ENCODE peak calls at places on chromosomes 13 and 19, in five cellular contexts. L is skeletal muscle cell; O is CD4-positive, CD25-positive, alpha-beta regulatory T cell; A is transverse colon; X is brain microvascular endothelial cell. H is an unnamed sample.

GRCh38 chr13:98507060-98507797 is 69.7 kb downstream of the STK24 start:
- DNase-seq in A (peak), L (no peak), X (peak), O (no peak), H (peak)

GRCh38 chr13:99629641-99630040 is 128.4 kb downstream of the TM9SF2 start:
- DNase-seq in O (no peak), A (no peak), L (no peak), X (no peak), H (no peak)

GRCh38 chr13:38680912-38681311 is 6.0 kb upstream of the FREM2 start:
- DNase-seq in O (no peak), A (no peak), L (no peak), X (no peak), H (no peak)

GRCh38 chr19:3657395-3657769 is 30.8 kb upstream of the CACTIN start:
- DNase-seq in O (no peak), A (no peak), L (no peak), X (no peak), H (no peak)

GRCh38 chr19:49019242-49019932 is 2.5 kb upstream of the LHB start:
- DNase-seq in X (peak), O (peak), L (no peak), A (peak), H (no peak)

GRCh38 chr13:101289764-101290163 is 126.5 kb downstream of the NALCN start:
- DNase-seq in X (peak), L (no peak), A (no peak), O (no peak), H (peak)

GRCh38 chr19:55581145-55581827 is 638 bp upstream of the ZNF579 start:
- DNase-seq in A (no peak), X (no peak), L (no peak), O (no peak), H (no peak)

GRCh38 chr13:109919715-109920375 is 133.5 kb upstream of the IRS2 start:
- DNase-seq in A (no peak), O (no peak), L (no peak), X (peak), H (no peak)

GRCh38 chr13:52395704-52396103 is 10.3 kb downstream of the THSD1 start:
- DNase-seq in X (no peak), O (no peak), A (no peak), L (no peak), H (no peak)

GRCh38 chr13:113531041-113531873 is 40.7 kb upstream of the DCUN1D2 start:
- DNase-seq in L (no peak), A (no peak), O (no peak), X (no peak), H (no peak)

GRCh38 chr13:100361504-100361903 is 227.1 kb downstream of the GGACT start:
- DNase-seq in A (no peak), L (peak), X (peak), O (no peak), H (no peak)

GRCh38 chr19:7923295-7924191 is 2.4 kb downstream of the CTXN1 start:
- DNase-seq in L (no peak), X (no peak), O (no peak), A (no peak), H (no peak)

GRCh38 chr13:30370146-30370545 is 52.1 kb upstream of the UBE2L5 start:
- DNase-seq in X (no peak), L (no peak), A (no peak), O (no peak), H (no peak)

GRCh38 chr13:30367296-30367695 is 55.0 kb upstream of the UBE2L5 start:
- DNase-seq in L (no peak), X (no peak), A (no peak), O (no peak), H (no peak)

GRCh38 chr13:30371649-30372265 is 50.5 kb upstream of the UBE2L5 start:
- DNase-seq in X (peak), A (peak), O (peak), L (no peak), H (no peak)

GRCh38 chr13:30373727-30374126 is 48.6 kb upstream of the UBE2L5 start:
- DNase-seq in A (peak), L (no peak), O (no peak), X (no peak), H (no peak)

DNA sequence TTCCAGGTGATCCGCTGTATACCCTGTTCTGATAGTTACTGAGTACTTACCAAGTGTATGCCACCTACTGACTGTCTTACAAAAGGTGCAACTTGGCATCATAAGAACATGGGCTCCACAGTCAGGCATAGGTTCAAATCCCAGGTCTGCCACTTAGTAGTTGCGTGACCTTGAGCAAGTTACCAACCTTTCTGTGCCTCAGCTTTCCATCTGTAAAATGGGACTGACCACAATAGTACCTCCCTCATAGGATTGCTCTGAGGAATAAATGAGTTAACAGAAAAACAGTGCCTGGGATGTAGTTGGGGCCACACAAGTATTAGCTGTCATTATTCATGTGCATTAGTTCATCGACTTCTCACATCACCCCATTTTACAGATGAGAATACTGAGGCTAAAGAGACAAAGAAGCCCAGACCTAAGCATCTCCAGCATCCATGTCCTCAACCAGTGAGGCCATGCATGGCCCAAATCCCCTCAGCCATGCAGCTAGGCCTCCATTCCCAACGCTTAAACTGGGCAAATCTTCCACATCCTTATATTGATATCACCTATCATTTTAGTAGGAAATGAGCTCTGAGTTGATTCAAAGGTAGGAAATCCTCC is 51.3 kb upstream of the UBE2L5 start:
- DNase-seq in O (no peak), X (no peak), A (no peak), L (no peak), H (no peak)
- H3K4me3 ChIP-seq in O (peak), X (no peak), A (no peak), L (no peak), H (no peak)

GRCh38 chr19:53553159-53553558 is 15.2 kb downstream of the ZNF331 start:
- DNase-seq in A (no peak), O (no peak), L (no peak), X (no peak), H (no peak)
- H3K4me3 ChIP-seq in A (no peak), O (peak), L (no peak), X (no peak), H (no peak)

GRCh38 chr13:23610187-23610576 is 40.0 kb downstream of the TNFRSF19 start:
- DNase-seq in X (peak), A (no peak), O (no peak), L (no peak), H (no peak)
- H3K4me3 ChIP-seq in X (no peak), A (no peak), O (peak), L (no peak), H (peak)

GRCh38 chr19:51203941-51204720 is 20.7 kb upstream of the CD33 start:
- DNase-seq in L (no peak), O (no peak), X (no peak), A (no peak), H (no peak)

GRCh38 chr19:51201712-51202111 is 23.2 kb upstream of the CD33 start:
- DNase-seq in O (no peak), A (no peak), L (no peak), X (no peak), H (no peak)

GRCh38 chr19:51198641-51199040 is 26.2 kb upstream of the CD33 start:
- DNase-seq in O (no peak), A (no peak), X (no peak), L (no peak), H (no peak)

GRCh38 chr19:51196181-51196580 is 28.7 kb upstream of the CD33 start:
- DNase-seq in L (no peak), X (no peak), A (no peak), O (no peak), H (no peak)

DNA sequence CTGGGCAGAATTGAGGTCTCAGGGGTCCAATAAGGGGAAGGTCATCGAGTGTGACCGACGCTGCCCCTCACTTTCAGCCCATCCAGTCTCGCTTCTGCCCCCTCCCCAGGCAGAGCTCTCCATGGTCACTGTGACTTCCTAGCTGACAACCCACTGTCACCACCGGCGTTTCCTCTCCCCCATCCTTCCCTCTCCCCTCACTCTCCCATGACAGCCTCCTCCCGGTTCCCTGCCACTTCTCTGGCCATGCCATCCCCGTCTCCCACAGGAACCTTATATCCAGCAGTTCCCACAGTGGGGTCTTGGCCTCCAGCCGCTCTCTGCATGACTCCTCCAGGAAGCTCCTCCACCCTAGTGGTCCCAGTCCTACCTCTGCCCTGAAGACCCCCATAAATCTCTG is 24.8 kb upstream of the CD33 start:
- DNase-seq in O (no peak), X (no peak), L (no peak), A (no peak), H (no peak)
- H3K4me3 ChIP-seq in O (no peak), X (no peak), L (no peak), A (no peak), H (no peak)

GRCh38 chr19:44757735-44758505 is 9.4 kb downstream of the BCL3 start:
- DNase-seq in A (peak), L (no peak), O (no peak), X (no peak), H (no peak)
- H3K4me3 ChIP-seq in A (peak), L (peak), O (no peak), X (peak), H (no peak)

DNA sequence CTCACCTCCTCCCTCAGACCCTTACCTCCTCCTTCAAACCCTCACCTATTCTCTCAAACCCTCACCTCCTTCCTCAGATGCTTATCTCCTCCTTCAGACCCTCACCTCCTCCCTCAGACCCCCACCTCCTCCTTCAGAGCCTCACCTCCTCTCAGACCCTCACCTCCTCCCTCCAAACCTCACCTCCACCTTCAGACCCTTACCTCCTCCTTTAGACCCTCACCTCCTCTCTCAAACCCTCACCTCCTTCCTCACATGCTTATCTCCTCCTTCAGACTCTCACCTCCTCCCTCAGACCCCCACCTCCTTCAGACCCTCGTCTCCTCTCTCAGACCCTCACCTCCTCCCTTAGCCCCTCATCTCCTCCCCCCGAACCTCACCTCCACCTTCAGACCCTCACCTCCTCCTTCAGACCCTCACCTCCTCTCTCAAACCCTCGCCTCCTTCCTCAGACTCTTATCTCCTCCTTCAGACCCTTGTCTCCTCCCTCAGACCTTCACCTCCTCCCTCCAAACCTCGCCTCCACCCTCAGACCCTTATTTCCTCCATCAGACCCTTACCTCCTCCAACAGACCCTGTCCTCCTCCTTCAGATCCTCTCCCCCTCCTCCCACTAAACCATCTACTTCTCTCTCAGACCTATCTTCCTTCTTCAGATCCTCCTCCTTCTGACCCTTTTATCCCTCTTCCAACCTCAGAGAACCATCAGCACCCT is 2.5 kb upstream of the BCL3 start:
- DNase-seq in O (no peak), X (no peak), A (no peak), L (no peak), H (no peak)
- H3K4me3 ChIP-seq in O (no peak), X (no peak), A (no peak), L (no peak), H (no peak)

DNA sequence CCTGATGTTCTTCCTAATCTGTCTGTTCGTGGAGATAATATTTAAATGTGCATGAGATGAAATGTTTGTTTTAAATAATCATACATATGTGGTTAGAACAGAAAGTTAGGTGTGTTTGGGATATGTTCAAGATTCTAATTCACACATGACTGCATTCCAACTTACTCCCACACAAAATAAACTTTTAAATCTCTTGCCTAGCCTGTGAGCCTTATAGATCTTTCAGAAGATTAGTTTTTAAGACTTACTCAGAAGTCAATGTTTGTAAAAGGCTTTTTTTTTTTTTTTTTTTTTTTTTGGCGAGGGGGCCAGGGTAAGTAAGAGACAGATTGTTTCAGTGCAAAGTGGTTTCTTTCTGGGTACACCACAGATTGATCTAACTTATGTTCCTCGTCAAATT is 39.0 kb downstream of the GPR180 start:
- DNase-seq in X (no peak), L (no peak), O (no peak), A (no peak), H (no peak)
- H3K4me3 ChIP-seq in X (no peak), L (no peak), O (no peak), A (no peak), H (peak)

GRCh38 chr19:13478576-13478975 is 27.7 kb downstream of the CACNA1A start:
- DNase-seq in L (no peak), O (no peak), A (no peak), X (no peak), H (no peak)
- H3K4me3 ChIP-seq in L (no peak), O (no peak), A (no peak), X (no peak), H (no peak)

H was measured in SK-N-MC.